ENCODE peak calls at places on chromosome 4, in five cellular contexts. A is activated effector memory CD4-positive, alpha-beta T cell treated with anti-CD3 and anti-CD28 coated beads, Interleukin-2, amount 50 U/mL, for 16 hours; X is NCI-H2029 treated with DMSO at 0.1 percent for 48 hours; Z is caudate nucleus; R is stimulated activated naive CD8-positive, alpha-beta T cell treated with anti-CD3 and anti-CD28 coated beads, Interleukin-15, amount 100 ng/mL, for 72 hours. P is an unnamed sample.

GRCh38 chr4:26235500-26235899 is 85.3 kb upstream of the RBPJ start:
- DNase-seq in A (no peak), X (peak), Z (peak), R (no peak), P (no peak)

GRCh38 chr4:40719008-40719623 is 30.6 kb upstream of the NSUN7 start:
- DNase-seq in A (no peak), X (peak), Z (no peak), R (no peak), P (no peak)

GRCh38 chr4:162011039-162011438 is 152.8 kb downstream of the FSTL5 start:
- DNase-seq in A (no peak), X (no peak), Z (no peak), R (no peak), P (no peak)

GRCh38 chr4:149409186-149410056 is 406.2 kb downstream of the IQCM start:
- DNase-seq in A (no peak), X (no peak), Z (no peak), R (no peak), P (no peak)

GRCh38 chr4:37383579-37384229 is 139.2 kb downstream of the NWD2 start:
- DNase-seq in A (no peak), X (peak), Z (no peak), R (no peak), P (peak)

GRCh38 chr4:26140150-26140898 is 180.5 kb upstream of the RBPJ start:
- DNase-seq in A (no peak), X (no peak), Z (no peak), R (no peak), P (no peak)

GRCh38 chr4:184459413-184459812 is 14.9 kb downstream of the IRF2 start:
- DNase-seq in A (no peak), X (no peak), Z (no peak), R (no peak), P (no peak)

GRCh38 chr4:8403173-8403753 is 37.3 kb downstream of the ACOX3 start:
- DNase-seq in A (peak), X (peak), Z (peak), R (no peak), P (peak)

GRCh38 chr4:16116019-16116418 is 32.2 kb upstream of the PROM1 start:
- DNase-seq in A (no peak), X (peak), Z (no peak), R (no peak), P (no peak)

GRCh38 chr4:74446193-74446868 is 1.4 kb downstream of the AREG start:
- DNase-seq in A (no peak), X (no peak), Z (no peak), R (no peak), P (no peak)

GRCh38 chr4:121376097-121376496 is 4.7 kb downstream of the QRFPR start:
- DNase-seq in A (no peak), X (no peak), Z (no peak), R (no peak), P (no peak)

GRCh38 chr4:39976945-39977488 is 694 bp downstream of the PDS5A start:
- DNase-seq in A (peak), X (no peak), Z (peak), R (peak), P (no peak)

GRCh38 chr4:145944886-145945285 is 6.3 kb upstream of the ZNF827 start:
- DNase-seq in A (no peak), X (no peak), Z (no peak), R (no peak), P (no peak)

GRCh38 chr4:15659768-15660394 is 4.7 kb upstream of the FBXL5 start:
- DNase-seq in A (no peak), X (no peak), Z (no peak), R (peak), P (no peak)

GRCh38 chr4:40325406-40326019 is 9.6 kb upstream of the CHRNA9 start:
- DNase-seq in A (peak), X (peak), Z (peak), R (peak), P (peak)

GRCh38 chr4:107261241-107261874 is 225.2 kb upstream of the DKK2 start:
- DNase-seq in A (no peak), X (no peak), Z (no peak), R (no peak), P (no peak)

GRCh38 chr4:150089732-150090131 is 11.5 kb downstream of the DCLK2 start:
- DNase-seq in A (no peak), X (no peak), Z (no peak), R (no peak), P (no peak)

GRCh38 chr4:121822796-121823504 is 733 bp downstream of the CCNA2 start:
- DNase-seq in A (peak), X (no peak), Z (no peak), R (peak), P (no peak)

GRCh38 chr4:13920111-13920875 is 292.8 kb upstream of the BOD1L1 start:
- DNase-seq in A (no peak), X (no peak), Z (peak), R (no peak), P (no peak)

GRCh38 chr4:157226035-157226434 is 5.5 kb downstream of the GRIA2 start:
- DNase-seq in A (no peak), X (no peak), Z (no peak), R (no peak), P (peak)

GRCh38 chr4:168551945-168552695 is 55.3 kb downstream of the PALLD start:
- DNase-seq in A (no peak), X (no peak), Z (no peak), R (no peak), P (no peak)

GRCh38 chr4:55409468-55410171 is 13.9 kb downstream of the TMEM165 start:
- DNase-seq in A (no peak), X (no peak), Z (no peak), R (no peak), P (no peak)

GRCh38 chr4:37555324-37555723 is 130.9 kb downstream of the RELL1 start:
- DNase-seq in A (no peak), X (no peak), Z (no peak), R (no peak), P (no peak)

GRCh38 chr4:147362868-147363440 is 117.9 kb upstream of the EDNRA start:
- DNase-seq in A (no peak), X (no peak), Z (no peak), R (no peak), P (no peak)

GRCh38 chr4:145840162-145840768 is 98.4 kb downstream of the ZNF827 start:
- DNase-seq in A (no peak), X (no peak), Z (no peak), R (peak), P (peak)

GRCh38 chr4:88660446-88661294 is 37.0 kb downstream of the NAP1L5 start:
- DNase-seq in A (no peak), X (no peak), Z (no peak), R (no peak), P (no peak)

GRCh38 chr4:46594658-46595057 is 204.7 kb upstream of the GABRA2 start:
- DNase-seq in A (no peak), X (peak), Z (no peak), R (no peak), P (no peak)

GRCh38 chr4:102037566-102037965 is 247.0 kb downstream of the BANK1 start:
- DNase-seq in A (no peak), X (no peak), Z (no peak), R (no peak), P (no peak)

GRCh38 chr4:11439836-11440235 is 11.1 kb upstream of the HS3ST1 start:
- DNase-seq in A (no peak), X (no peak), Z (no peak), R (no peak), P (no peak)

GRCh38 chr4:54228064-54228527 is 997 bp upstream of the PDGFRA start:
- DNase-seq in A (no peak), X (no peak), Z (peak), R (peak), P (no peak)

GRCh38 chr4:3479358-3480101 is 16.4 kb downstream of the DOK7 start:
- DNase-seq in A (no peak), X (no peak), Z (no peak), R (no peak), P (no peak)

GRCh38 chr4:81062001-81062400 is 31.5 kb downstream of the BMP3 start:
- DNase-seq in A (no peak), X (no peak), Z (no peak), R (no peak), P (no peak)

GRCh38 chr4:54227261-54228063 is 1.6 kb upstream of the PDGFRA start:
- DNase-seq in A (no peak), X (no peak), Z (no peak), R (no peak), P (no peak)